ENCODE peak calls at places on chromosome 17, in eight cellular contexts. One of them, this sample, is unnamed.

GRCh38 chr17:58527949-58528348 is 13.5 kb upstream of the MTMR4 start:
- DNase-seq in tibial artery: no peak
- DNase-seq in lung: no peak
- DNase-seq in body of pancreas: no peak
- DNase-seq in OCI-LY7: no peak
- DNase-seq in mammary epithelial cell: peak; percentile 49
- DNase-seq in neuronal stem cell: no peak
- DNase-seq in ovary: no peak
- DNase-seq in this sample: no peak

GRCh38 chr17:52673791-52674190 is 515.3 kb upstream of the CA10 start:
- DNase-seq in tibial artery: no peak
- DNase-seq in lung: no peak
- DNase-seq in body of pancreas: no peak
- DNase-seq in OCI-LY7: no peak
- DNase-seq in mammary epithelial cell: no peak
- DNase-seq in neuronal stem cell: no peak
- DNase-seq in ovary: no peak
- DNase-seq in this sample: no peak

GRCh38 chr17:71769850-71770249 is 351.0 kb upstream of the SOX9 start:
- DNase-seq in tibial artery: no peak
- DNase-seq in lung: no peak
- DNase-seq in body of pancreas: no peak
- DNase-seq in OCI-LY7: no peak
- DNase-seq in mammary epithelial cell: no peak
- DNase-seq in neuronal stem cell: no peak
- DNase-seq in ovary: no peak
- DNase-seq in this sample: no peak

GRCh38 chr17:31391496-31391949 is at the start of gene RAB11FIP4:
- DNase-seq in tibial artery: no peak
- DNase-seq in lung: no peak
- DNase-seq in body of pancreas: peak; percentile 27
- DNase-seq in OCI-LY7: no peak
- DNase-seq in mammary epithelial cell: no peak
- DNase-seq in neuronal stem cell: no peak
- DNase-seq in ovary: no peak
- DNase-seq in this sample: peak; percentile 62

GRCh38 chr17:47243737-47244598 is 9.7 kb upstream of the ITGB3 start:
- DNase-seq in tibial artery: no peak
- DNase-seq in lung: no peak
- DNase-seq in body of pancreas: no peak
- DNase-seq in OCI-LY7: peak; percentile 61
- DNase-seq in mammary epithelial cell: no peak
- DNase-seq in neuronal stem cell: no peak
- DNase-seq in ovary: no peak
- DNase-seq in this sample: no peak

GRCh38 chr17:32722733-32723132 is 154.2 kb downstream of the MYO1D start:
- DNase-seq in tibial artery: no peak
- DNase-seq in lung: no peak
- DNase-seq in body of pancreas: no peak
- DNase-seq in OCI-LY7: no peak
- DNase-seq in mammary epithelial cell: no peak
- DNase-seq in neuronal stem cell: no peak
- DNase-seq in ovary: no peak
- DNase-seq in this sample: peak; percentile 21

GRCh38 chr17:4679652-4680051 is 24.3 kb downstream of the PELP1 start:
- DNase-seq in tibial artery: no peak
- DNase-seq in lung: no peak
- DNase-seq in body of pancreas: no peak
- DNase-seq in OCI-LY7: no peak
- DNase-seq in mammary epithelial cell: peak; percentile 80
- DNase-seq in neuronal stem cell: no peak
- DNase-seq in ovary: no peak
- DNase-seq in this sample: peak; percentile 46

GRCh38 chr17:72121164-72122001 is 563 bp downstream of the SOX9 start:
- DNase-seq in tibial artery: no peak
- DNase-seq in lung: peak; percentile 38
- DNase-seq in body of pancreas: peak; percentile 65
- DNase-seq in OCI-LY7: no peak
- DNase-seq in mammary epithelial cell: peak; percentile 54
- DNase-seq in neuronal stem cell: no peak
- DNase-seq in ovary: no peak
- DNase-seq in this sample: peak; percentile 64

GRCh38 chr17:19003966-19004600 is 481 bp downstream of the FAM83G start:
- DNase-seq in tibial artery: no peak
- DNase-seq in lung: no peak
- DNase-seq in body of pancreas: peak; percentile 55
- DNase-seq in OCI-LY7: no peak
- DNase-seq in mammary epithelial cell: peak; percentile 54
- DNase-seq in neuronal stem cell: peak; percentile 32
- DNase-seq in ovary: peak; percentile 57
- DNase-seq in this sample: peak; percentile 18

GRCh38 chr17:29074488-29074887 is 31.5 kb downstream of the PIPOX start:
- DNase-seq in tibial artery: no peak
- DNase-seq in lung: no peak
- DNase-seq in body of pancreas: no peak
- DNase-seq in OCI-LY7: no peak
- DNase-seq in mammary epithelial cell: no peak
- DNase-seq in neuronal stem cell: no peak
- DNase-seq in ovary: no peak
- DNase-seq in this sample: no peak

GRCh38 chr17:83151442-83152220 is 72.2 kb downstream of the METRNL start:
- DNase-seq in tibial artery: no peak
- DNase-seq in lung: peak; percentile 22
- DNase-seq in body of pancreas: no peak
- DNase-seq in OCI-LY7: no peak
- DNase-seq in mammary epithelial cell: no peak
- DNase-seq in neuronal stem cell: no peak
- DNase-seq in ovary: peak; percentile 60
- DNase-seq in this sample: no peak

GRCh38 chr17:59890720-59891119 is 2.0 kb downstream of the TUBD1 start:
- DNase-seq in tibial artery: no peak
- DNase-seq in lung: no peak
- DNase-seq in body of pancreas: no peak
- DNase-seq in OCI-LY7: no peak
- DNase-seq in mammary epithelial cell: peak; percentile 44
- DNase-seq in neuronal stem cell: no peak
- DNase-seq in ovary: no peak
- DNase-seq in this sample: no peak

GRCh38 chr17:45759761-45760160 is 24.4 kb upstream of the CRHR1 start:
- DNase-seq in tibial artery: no peak
- DNase-seq in lung: no peak
- DNase-seq in body of pancreas: no peak
- DNase-seq in OCI-LY7: peak; percentile 20
- DNase-seq in mammary epithelial cell: no peak
- DNase-seq in neuronal stem cell: no peak
- DNase-seq in ovary: no peak
- DNase-seq in this sample: no peak

GRCh38 chr17:46983782-46984181 is 4.7 kb upstream of the RPRML start:
- DNase-seq in tibial artery: no peak
- DNase-seq in lung: no peak
- DNase-seq in body of pancreas: no peak
- DNase-seq in OCI-LY7: no peak
- DNase-seq in mammary epithelial cell: no peak
- DNase-seq in neuronal stem cell: no peak
- DNase-seq in ovary: no peak
- DNase-seq in this sample: peak; percentile 37

GRCh38 chr17:76104140-76104895 is 731 bp upstream of the EXOC7 start:
- DNase-seq in tibial artery: no peak
- DNase-seq in lung: no peak
- DNase-seq in body of pancreas: no peak
- DNase-seq in OCI-LY7: no peak
- DNase-seq in mammary epithelial cell: no peak
- DNase-seq in neuronal stem cell: no peak
- DNase-seq in ovary: no peak
- DNase-seq in this sample: no peak

GRCh38 chr17:57629470-57629869 is 115.6 kb downstream of the CCDC182 start:
- DNase-seq in tibial artery: no peak
- DNase-seq in lung: no peak
- DNase-seq in body of pancreas: no peak
- DNase-seq in OCI-LY7: peak; percentile 94
- DNase-seq in mammary epithelial cell: no peak
- DNase-seq in neuronal stem cell: no peak
- DNase-seq in ovary: peak; percentile 13
- DNase-seq in this sample: no peak

GRCh38 chr17:63275318-63275967 is 170.7 kb downstream of the CYB561 start:
- DNase-seq in tibial artery: no peak
- DNase-seq in lung: no peak
- DNase-seq in body of pancreas: no peak
- DNase-seq in OCI-LY7: no peak
- DNase-seq in mammary epithelial cell: peak; percentile 97
- DNase-seq in neuronal stem cell: no peak
- DNase-seq in ovary: no peak
- DNase-seq in this sample: no peak

GRCh38 chr17:68821860-68822693 is 133.1 kb downstream of the ABCA8 start:
- DNase-seq in tibial artery: no peak
- DNase-seq in lung: no peak
- DNase-seq in body of pancreas: no peak
- DNase-seq in OCI-LY7: no peak
- DNase-seq in mammary epithelial cell: peak; percentile 85
- DNase-seq in neuronal stem cell: no peak
- DNase-seq in ovary: no peak
- DNase-seq in this sample: peak; percentile 67

GRCh38 chr17:21397341-21398050 is 21.3 kb downstream of the KCNJ12 start:
- DNase-seq in tibial artery: peak; percentile 72
- DNase-seq in lung: no peak
- DNase-seq in body of pancreas: no peak
- DNase-seq in OCI-LY7: no peak
- DNase-seq in mammary epithelial cell: no peak
- DNase-seq in neuronal stem cell: no peak
- DNase-seq in ovary: peak; percentile 62
- DNase-seq in this sample: peak; percentile 61

GRCh38 chr17:65404761-65405160 is 156.7 kb downstream of the AXIN2 start:
- DNase-seq in tibial artery: no peak
- DNase-seq in lung: no peak
- DNase-seq in body of pancreas: no peak
- DNase-seq in OCI-LY7: no peak
- DNase-seq in mammary epithelial cell: no peak
- DNase-seq in neuronal stem cell: no peak
- DNase-seq in ovary: no peak
- DNase-seq in this sample: no peak

GRCh38 chr17:12730931-12731521 is 58.3 kb upstream of the ARHGAP44 start:
- DNase-seq in tibial artery: peak; percentile 84
- DNase-seq in lung: peak; percentile 79
- DNase-seq in body of pancreas: peak; percentile 82
- DNase-seq in OCI-LY7: no peak
- DNase-seq in mammary epithelial cell: no peak
- DNase-seq in neuronal stem cell: no peak
- DNase-seq in ovary: no peak
- DNase-seq in this sample: peak; percentile 95

GRCh38 chr17:2954898-2955445 is 108.4 kb downstream of the OR1D5 start:
- DNase-seq in tibial artery: no peak
- DNase-seq in lung: no peak
- DNase-seq in body of pancreas: no peak
- DNase-seq in OCI-LY7: peak; percentile 65
- DNase-seq in mammary epithelial cell: peak; percentile 98
- DNase-seq in neuronal stem cell: no peak
- DNase-seq in ovary: no peak
- DNase-seq in this sample: peak; percentile 97

GRCh38 chr17:31085563-31085962 is 9.2 kb upstream of the NF1 start:
- DNase-seq in tibial artery: no peak
- DNase-seq in lung: no peak
- DNase-seq in body of pancreas: no peak
- DNase-seq in OCI-LY7: no peak
- DNase-seq in mammary epithelial cell: peak; percentile 55
- DNase-seq in neuronal stem cell: no peak
- DNase-seq in ovary: no peak
- DNase-seq in this sample: peak; percentile 83

GRCh38 chr17:62807812-62808575 is at the start of gene MARCHF10:
- DNase-seq in tibial artery: no peak
- DNase-seq in lung: peak; percentile 41
- DNase-seq in body of pancreas: peak; percentile 62
- DNase-seq in OCI-LY7: peak; percentile 18
- DNase-seq in mammary epithelial cell: no peak
- DNase-seq in neuronal stem cell: peak; percentile 60
- DNase-seq in ovary: peak; percentile 66
- DNase-seq in this sample: no peak

GRCh38 chr17:75572713-75573539 is 14.7 kb upstream of the MYO15B start:
- DNase-seq in tibial artery: no peak
- DNase-seq in lung: no peak
- DNase-seq in body of pancreas: no peak
- DNase-seq in OCI-LY7: no peak
- DNase-seq in mammary epithelial cell: no peak
- DNase-seq in neuronal stem cell: no peak
- DNase-seq in ovary: no peak
- DNase-seq in this sample: no peak

DNA sequence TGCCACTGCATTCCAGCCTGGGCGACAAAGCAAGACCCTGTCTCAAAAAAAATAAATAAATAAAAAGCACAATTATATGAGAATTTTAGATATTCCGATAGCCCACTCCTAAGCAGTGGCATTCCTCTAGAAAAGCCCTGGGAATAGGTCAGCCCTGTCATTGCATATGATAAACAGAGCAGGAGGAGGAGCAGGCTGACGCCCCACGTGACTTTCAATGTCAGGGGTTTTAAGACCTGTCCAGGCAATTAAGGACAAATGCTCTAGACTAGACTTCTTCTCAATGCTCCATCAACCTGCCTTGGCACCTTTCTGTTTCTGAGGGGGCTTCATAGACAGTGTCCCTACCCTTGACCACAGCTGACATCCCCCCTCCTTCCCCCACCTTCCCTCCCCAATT is 7.5 kb downstream of the TOM1L2 start:
- DNase-seq in tibial artery: no peak
- DNase-seq in lung: no peak
- DNase-seq in body of pancreas: no peak
- DNase-seq in OCI-LY7: no peak
- DNase-seq in mammary epithelial cell: no peak
- DNase-seq in neuronal stem cell: no peak
- DNase-seq in ovary: no peak
- DNase-seq in this sample: no peak
- H3K27ac ChIP-seq in tibial artery: no peak overlapping the region
- H3K27ac ChIP-seq in lung: no peak overlapping the region
- H3K27ac ChIP-seq in body of pancreas: no peak overlapping the region
- H3K27ac ChIP-seq in OCI-LY7: no peak overlapping the region
- H3K27ac ChIP-seq in mammary epithelial cell: no peak overlapping the region
- H3K27ac ChIP-seq in neuronal stem cell: no peak overlapping the region
- H3K27ac ChIP-seq in ovary: no peak overlapping the region
- H3K27ac ChIP-seq in this sample: no peak overlapping the region

GRCh38 chr17:77213778-77214132 is 73.0 kb downstream of the SEC14L1 start:
- DNase-seq in tibial artery: no peak
- DNase-seq in lung: no peak
- DNase-seq in body of pancreas: no peak
- DNase-seq in OCI-LY7: no peak
- DNase-seq in mammary epithelial cell: no peak
- DNase-seq in neuronal stem cell: no peak
- DNase-seq in ovary: no peak
- DNase-seq in this sample: no peak
- H3K36me3 ChIP-seq in tibial artery: peaks cover 91% of the 10 kb centered on the region
- H3K36me3 ChIP-seq in lung: peaks cover 60% of the 10 kb centered on the region
- H3K36me3 ChIP-seq in body of pancreas: no peaks in the 10 kb centered on the region
- H3K36me3 ChIP-seq in OCI-LY7: peaks cover 93% of the 10 kb centered on the region
- H3K36me3 ChIP-seq in mammary epithelial cell: peaks cover 46% of the 10 kb centered on the region
- H3K36me3 ChIP-seq in neuronal stem cell: peaks cover 62% of the 10 kb centered on the region
- H3K36me3 ChIP-seq in ovary: no peaks in the 10 kb centered on the region
- H3K36me3 ChIP-seq in this sample: peaks cover 29% of the 10 kb centered on the region

GRCh38 chr17:78864117-78864516 is 23.5 kb upstream of the USP36 start:
- DNase-seq in tibial artery: no peak
- DNase-seq in lung: no peak
- DNase-seq in body of pancreas: no peak
- DNase-seq in OCI-LY7: no peak
- DNase-seq in mammary epithelial cell: no peak
- DNase-seq in neuronal stem cell: no peak
- DNase-seq in ovary: no peak
- DNase-seq in this sample: no peak
- H3K4me3 ChIP-seq in tibial artery: no peak overlapping the region
- H3K4me3 ChIP-seq in lung: no peak overlapping the region
- H3K4me3 ChIP-seq in body of pancreas: no peak overlapping the region
- H3K4me3 ChIP-seq in OCI-LY7: no peak overlapping the region
- H3K4me3 ChIP-seq in mammary epithelial cell: no peak overlapping the region
- H3K4me3 ChIP-seq in neuronal stem cell: no peak overlapping the region
- H3K4me3 ChIP-seq in ovary: no peak overlapping the region
- H3K4me3 ChIP-seq in this sample: no peak overlapping the region

GRCh38 chr17:20187049-20187448 is 177.9 kb downstream of the SPECC1 start:
- DNase-seq in tibial artery: no peak
- DNase-seq in lung: no peak
- DNase-seq in body of pancreas: no peak
- DNase-seq in OCI-LY7: no peak
- DNase-seq in mammary epithelial cell: no peak
- DNase-seq in neuronal stem cell: no peak
- DNase-seq in ovary: no peak
- DNase-seq in this sample: no peak
- H3K27ac ChIP-seq in tibial artery: peak overlapping the region; percentile 8
- H3K27ac ChIP-seq in lung: no peak overlapping the region
- H3K27ac ChIP-seq in body of pancreas: no peak overlapping the region
- H3K27ac ChIP-seq in OCI-LY7: no peak overlapping the region
- H3K27ac ChIP-seq in mammary epithelial cell: no peak overlapping the region
- H3K27ac ChIP-seq in neuronal stem cell: no peak overlapping the region
- H3K27ac ChIP-seq in ovary: no peak overlapping the region
- H3K27ac ChIP-seq in this sample: no peak overlapping the region

This sample was measured in cardiac muscle cell.